ENCODE peak calls at places on chromosomes 7 and 10, in six cellular contexts. X is HepG2, B is GM12878, D is H1, G is GM12891, R is K562. Y is an unnamed sample.

GRCh38 chr7:151844080-151844827 is 32.7 kb downstream of the PRKAG2 start:
- DNase-seq in X (peak; percentile 90), B (no peak), D (no peak), G (no peak), R (no peak), Y (no peak)

GRCh38 chr10:35412336-35412735 is 76.0 kb downstream of the CCNY start:
- DNase-seq in X (no peak), B (no peak), D (no peak), G (no peak), R (no peak), Y (no peak)

GRCh38 chr7:121003986-121004685 is 15.6 kb downstream of the CPED1 start:
- DNase-seq in X (no peak), B (no peak), D (no peak), G (no peak), R (no peak), Y (no peak)

GRCh38 chr7:84336303-84336702 is 141.7 kb upstream of the SEMA3A start:
- DNase-seq in X (peak; percentile 32), B (peak; percentile 21), D (no peak), G (peak; percentile 5), R (no peak), Y (no peak)

GRCh38 chr10:17101257-17101909 is 28.2 kb downstream of the CUBN start:
- DNase-seq in X (no peak), B (no peak), D (no peak), G (no peak), R (peak; percentile 21), Y (no peak)

GRCh38 chr10:58608356-58608755 is 95.7 kb downstream of the BICC1 start:
- DNase-seq in X (no peak), B (no peak), D (no peak), G (no peak), R (no peak), Y (no peak)

GRCh38 chr7:139817249-139817648 is 11.8 kb upstream of the TBXAS1 start:
- DNase-seq in X (no peak), B (no peak), D (no peak), G (no peak), R (peak; percentile 31), Y (no peak)

GRCh38 chr7:114409750-114410149 is 4.9 kb upstream of the FOXP2 start:
- DNase-seq in X (no peak), B (no peak), D (no peak), G (no peak), R (no peak), Y (no peak)

GRCh38 chr10:15856328-15857000 is 3.8 kb downstream of the MINDY3 start:
- DNase-seq in X (no peak), B (no peak), D (no peak), G (no peak), R (peak; percentile 57), Y (no peak)

GRCh38 chr10:131997366-131998049 is 15.8 kb upstream of the BNIP3 start:
- DNase-seq in X (peak; percentile 92), B (no peak), D (peak; percentile 55), G (no peak), R (no peak), Y (no peak)

GRCh38 chr7:33716581-33717477 is 188.5 kb upstream of the BMPER start:
- DNase-seq in X (peak; percentile 33), B (no peak), D (no peak), G (no peak), R (peak; percentile 26), Y (no peak)

GRCh38 chr7:36129048-36129534 is 24.0 kb upstream of the EEPD1 start:
- DNase-seq in X (peak; percentile 48), B (no peak), D (no peak), G (no peak), R (no peak), Y (no peak)

GRCh38 chr7:47979145-47979831 is at the start of gene HUS1:
- DNase-seq in X (peak; percentile 80), B (peak; percentile 68), D (peak; percentile 98), G (peak; percentile 84), R (peak; percentile 95), Y (peak; percentile 84)

GRCh38 chr10:76382381-76382851 is 951.0 kb downstream of the LRMDA start:
- DNase-seq in X (no peak), B (no peak), D (no peak), G (no peak), R (no peak), Y (no peak)

GRCh38 chr7:95578299-95578855 is 17.9 kb downstream of the PDK4 start:
- DNase-seq in X (no peak), B (no peak), D (no peak), G (no peak), R (no peak), Y (no peak)

GRCh38 chr7:56026538-56026937 is 24.7 kb downstream of the PSPH start:
- DNase-seq in X (no peak), B (no peak), D (no peak), G (no peak), R (no peak), Y (no peak)

GRCh38 chr10:86872757-86873156 is 84.7 kb downstream of the MMRN2 start:
- DNase-seq in X (no peak), B (no peak), D (no peak), G (no peak), R (no peak), Y (no peak)

GRCh38 chr7:107882766-107883165 is 8.2 kb upstream of the DLD start:
- DNase-seq in X (no peak), B (no peak), D (no peak), G (no peak), R (no peak), Y (no peak)

GRCh38 chr7:30173058-30173897 is 38.5 kb downstream of the MTURN start:
- DNase-seq in X (peak; percentile 20), B (no peak), D (no peak), G (no peak), R (peak; percentile 41), Y (no peak)

GRCh38 chr7:33769930-33770329 is 135.4 kb upstream of the BMPER start:
- DNase-seq in X (no peak), B (no peak), D (no peak), G (no peak), R (no peak), Y (no peak)

GRCh38 chr10:35781643-35782035 is 139.5 kb upstream of the FZD8 start:
- DNase-seq in X (peak; percentile 30), B (no peak), D (peak; percentile 58), G (no peak), R (peak; percentile 47), Y (no peak)

GRCh38 chr10:47406870-47407648 is 23.0 kb upstream of the ZNF488 start:
- DNase-seq in X (peak; percentile 80), B (no peak), D (no peak), G (no peak), R (peak; percentile 89), Y (no peak)

GRCh38 chr10:116274141-116274861 is 1.3 kb upstream of the GFRA1 start:
- DNase-seq in X (no peak), B (no peak), D (peak; percentile 66), G (no peak), R (no peak), Y (no peak)

GRCh38 chr10:73774637-73775036 is 7.2 kb upstream of the CHCHD1 start:
- DNase-seq in X (peak; percentile 18), B (no peak), D (no peak), G (no peak), R (peak; percentile 80), Y (no peak)

GRCh38 chr10:17951868-17952371 is at the start of gene SLC39A12:
- DNase-seq in X (no peak), B (no peak), D (no peak), G (no peak), R (no peak), Y (no peak)

GRCh38 chr10:3467052-3467906 is 294.7 kb upstream of the PITRM1 start:
- DNase-seq in X (no peak), B (no peak), D (no peak), G (no peak), R (peak; percentile 24), Y (no peak)

GRCh38 chr7:150858236-150859197 is 6.2 kb downstream of the AOC1 start:
- DNase-seq in X (no peak), B (no peak), D (peak; percentile 38), G (no peak), R (no peak), Y (no peak)

GRCh38 chr7:158865462-158865922 is 9.1 kb downstream of the DYNC2I1 start:
- DNase-seq in X (peak; percentile 41), B (no peak), D (no peak), G (no peak), R (peak; percentile 77), Y (no peak)

GRCh38 chr7:130733866-130734524 is at the start of gene KLF14:
- DNase-seq in X (no peak), B (no peak), D (peak; percentile 67), G (peak; percentile 46), R (peak; percentile 54), Y (peak; percentile 54)

GRCh38 chr10:18164771-18165361 is 24.6 kb downstream of the CACNB2 start:
- DNase-seq in X (no peak), B (no peak), D (no peak), G (no peak), R (no peak), Y (no peak)

GRCh38 chr7:139041378-139042053 is 5.7 kb upstream of the ZC3HAV1L start:
- DNase-seq in X (no peak), B (no peak), D (no peak), G (no peak), R (peak; percentile 40), Y (no peak)

GRCh38 chr7:13989944-13990295 is 454 bp upstream of the ETV1 start:
- DNase-seq in X (no peak), B (no peak), D (no peak), G (no peak), R (no peak), Y (no peak)

GRCh38 chr10:118721005-118721876 is 33.5 kb downstream of the CACUL1 start:
- DNase-seq in X (peak; percentile 28), B (no peak), D (peak; percentile 73), G (no peak), R (peak; percentile 57), Y (no peak)
- TF ChIP-seq POLR2AphosphoS5 in X (no peak), B (no peak), D (no peak), G (no peak), R (no peak), Y (no peak)

GRCh38 chr10:12042797-12043651 is at the start of gene UPF2:
- DNase-seq in X (peak; percentile 96), B (peak; percentile 96), D (peak; percentile 93), G (peak; percentile 89), R (peak; percentile 99), Y (peak; percentile 88)

GRCh38 chr10:12045610-12046009 is 3.0 kb upstream of the UPF2 start:
- DNase-seq in X (no peak), B (no peak), D (no peak), G (no peak), R (no peak), Y (no peak)

GRCh38 chr10:12042409-12042796 is 206 bp downstream of the UPF2 start:
- DNase-seq in X (no peak), B (no peak), D (no peak), G (peak; percentile 30), R (peak; percentile 54), Y (no peak)

GRCh38 chr10:12041766-12042408 is 722 bp downstream of the UPF2 start:
- DNase-seq in X (peak; percentile 33), B (no peak), D (no peak), G (no peak), R (peak; percentile 63), Y (no peak)
- TF ChIP-seq TAF1 in X (no peak), B (peak; percentile 44), D (no peak), G (peak; percentile 29), R (no peak), Y (peak; percentile 29)

GRCh38 chr10:43606323-43607198 is at the start of gene ZNF485:
- DNase-seq in X (peak; percentile 23), B (no peak), D (peak; percentile 85), G (peak; percentile 71), R (peak; percentile 91), Y (peak; percentile 68)
- TF ChIP-seq POLR2A in X (peak; percentile 89), B (peak; percentile 94), D (peak; percentile 75), G (peak; percentile 61), R (peak; percentile 91), Y (peak; percentile 88)

GRCh38 chr10:43362191-43362839 is 9.1 kb upstream of the FXYD4 start:
- DNase-seq in X (no peak), B (peak; percentile 75), D (peak; percentile 92), G (peak; percentile 93), R (no peak), Y (peak; percentile 76)
- TF ChIP-seq POLR2AphosphoS5 in X (no peak), B (peak; percentile 62), D (no peak), G (peak; percentile 52), R (no peak), Y (no peak)

Y was measured in GM12892.